ENCODE peak calls at places on chromosomes 2 and 18, in eight cellular contexts. W is NCI-H1436; C is fibroblast of the aortic adventitia; U is H9; P is NB4; V is tibial nerve; E is NAMALWA; M is stimulated activated naive CD4-positive, alpha-beta T cell. T is an unnamed sample.
A peak's percentile ranks its signal among the peaks of the same experiment; 100 is the strongest.

GRCh38 chr2:196481323-196481695 is 158.2 kb upstream of the CCDC150 start:
- DNase-seq in P (peak; percentile 24), W (no peak), V (no peak), C (peak; percentile 84), E (no peak), U (no peak), M (no peak), T (peak; percentile 58)

GRCh38 chr2:240871071-240871958 is 2.7 kb downstream of the AGXT start:
- DNase-seq in P (no peak), M (no peak), E (no peak), W (no peak), U (no peak), V (no peak), C (no peak), T (no peak)

GRCh38 chr2:187581125-187581896 is 27.1 kb upstream of the TFPI start:
- DNase-seq in W (peak; percentile 24), V (peak; percentile 51), P (peak; percentile 59), E (peak; percentile 77), C (peak; percentile 73), M (no peak), U (no peak), T (peak; percentile 38)

GRCh38 chr2:54371461-54372065 is 84.6 kb upstream of the SPTBN1 start:
- DNase-seq in U (no peak), E (no peak), M (no peak), C (no peak), W (no peak), P (no peak), V (no peak), T (no peak)

GRCh38 chr18:36583155-36583745 is 245.6 kb downstream of the TPGS2 start:
- DNase-seq in E (no peak), M (no peak), W (no peak), C (no peak), V (no peak), P (no peak), U (peak; percentile 86), T (no peak)

GRCh38 chr2:95077521-95077807 is 44.1 kb downstream of the MRPS5 start:
- DNase-seq in E (peak; percentile 13), M (no peak), W (no peak), V (no peak), P (peak; percentile 25), U (no peak), C (no peak), T (no peak)

GRCh38 chr2:96651793-96652192 is 9.2 kb downstream of the FER1L5 start:
- DNase-seq in W (no peak), M (no peak), C (no peak), E (no peak), U (no peak), V (no peak), P (no peak), T (no peak)

GRCh38 chr2:174048238-174048637 is 83.1 kb upstream of the SP3 start:
- DNase-seq in M (no peak), U (no peak), E (no peak), P (peak; percentile 37), V (no peak), C (no peak), W (no peak), T (no peak)

GRCh38 chr18:55322176-55322735 is 265.7 kb downstream of the TCF4 start:
- DNase-seq in M (no peak), C (peak; percentile 96), V (peak; percentile 87), P (peak; percentile 13), E (peak; percentile 96), W (peak; percentile 67), U (peak; percentile 76), T (peak; percentile 69)

GRCh38 chr2:230902180-230902899 is 22.7 kb downstream of the GPR55 start:
- DNase-seq in V (no peak), E (peak; percentile 81), M (peak; percentile 14), U (peak; percentile 85), P (peak; percentile 85), C (peak; percentile 74), W (peak; percentile 57), T (peak; percentile 21)

GRCh38 chr2:46557788-46558187 is 78.4 kb downstream of the TMEM247 start:
- DNase-seq in E (no peak), U (no peak), W (no peak), M (no peak), P (no peak), V (no peak), C (no peak), T (no peak)

GRCh38 chr2:75539955-75540716 is 20.6 kb downstream of the EVA1A start:
- DNase-seq in U (no peak), C (peak; percentile 79), W (no peak), M (no peak), P (no peak), E (no peak), V (no peak), T (no peak)

GRCh38 chr2:100789361-100789760 is 30.6 kb upstream of the NPAS2 start:
- DNase-seq in W (no peak), U (no peak), E (no peak), C (no peak), V (no peak), M (no peak), P (no peak), T (no peak)

GRCh38 chr2:160974803-160975202 is 185.4 kb upstream of the TANK start:
- DNase-seq in E (no peak), C (no peak), V (no peak), M (no peak), U (no peak), P (no peak), W (no peak), T (peak; percentile 94)

GRCh38 chr18:50469380-50469781 is 90.5 kb upstream of the MAPK4 start:
- DNase-seq in C (no peak), V (no peak), E (no peak), U (no peak), M (no peak), W (no peak), P (no peak), T (no peak)

GRCh38 chr2:53843595-53843994 is 16.2 kb downstream of the GPR75 start:
- DNase-seq in M (no peak), V (no peak), W (no peak), U (no peak), E (no peak), P (no peak), C (no peak), T (no peak)

GRCh38 chr18:66764225-66764624 is 160.3 kb upstream of the CDH19 start:
- DNase-seq in M (no peak), C (no peak), V (no peak), W (no peak), P (no peak), E (no peak), U (no peak), T (no peak)

GRCh38 chr2:239114119-239114581 is 266.3 kb downstream of the TWIST2 start:
- DNase-seq in V (no peak), P (peak; percentile 78), M (no peak), U (no peak), E (no peak), C (peak; percentile 56), W (no peak), T (peak; percentile 48)

GRCh38 chr2:23589739-23590138 is 204.8 kb downstream of the KLHL29 start:
- DNase-seq in E (no peak), V (no peak), W (no peak), P (no peak), U (no peak), M (no peak), C (no peak), T (no peak)

GRCh38 chr2:210007895-210008294 is 5.5 kb downstream of the RPE start:
- DNase-seq in W (no peak), U (no peak), E (no peak), C (no peak), M (no peak), V (peak; percentile 20), P (no peak), T (no peak)

GRCh38 chr18:43793910-43794309 is 516.6 kb upstream of the SYT4 start:
- DNase-seq in C (no peak), U (no peak), M (no peak), E (no peak), P (no peak), W (no peak), V (no peak), T (no peak)

GRCh38 chr2:218039171-218039570 is 29.9 kb upstream of the RUFY4 start:
- DNase-seq in C (no peak), P (no peak), M (no peak), U (no peak), V (no peak), W (no peak), E (no peak), T (peak; percentile 99)

GRCh38 chr2:240462704-240463273 is 27.3 kb downstream of the GPC1 start:
- DNase-seq in U (no peak), W (no peak), M (no peak), C (no peak), E (no peak), P (no peak), V (no peak), T (no peak)

GRCh38 chr2:167844714-167845530 is 402.5 kb downstream of the STK39 start:
- DNase-seq in M (no peak), C (no peak), U (peak; percentile 89), E (peak; percentile 61), P (peak; percentile 47), W (peak; percentile 77), V (no peak), T (no peak)

GRCh38 chr2:105373895-105374401 is 24.9 kb downstream of the FHL2 start:
- DNase-seq in E (no peak), V (no peak), U (no peak), P (no peak), W (no peak), M (no peak), C (no peak), T (peak; percentile 76)

GRCh38 chr2:37564356-37564755 is 107.1 kb downstream of the CDC42EP3 start:
- DNase-seq in U (no peak), C (no peak), E (no peak), P (no peak), M (no peak), W (no peak), V (no peak), T (no peak)

GRCh38 chr18:29693334-29693733 is 1349.2 kb downstream of the DSC3 start:
- DNase-seq in V (no peak), U (no peak), E (no peak), M (no peak), P (no peak), W (no peak), C (peak; percentile 2), T (no peak)

GRCh38 chr2:120231974-120232635 is 8.9 kb upstream of the TMEM185B start:
- DNase-seq in E (peak; percentile 69), C (peak; percentile 68), M (peak; percentile 40), P (no peak), V (no peak), U (peak; percentile 8), W (no peak), T (peak; percentile 39)

GRCh38 chr2:47249931-47250330 is 94.8 kb upstream of the STPG4 start:
- DNase-seq in U (no peak), P (no peak), W (no peak), E (no peak), M (no peak), V (no peak), C (no peak), T (no peak)

GRCh38 chr2:159797468-159798375 is at the start of gene CD302:
- DNase-seq in V (peak; percentile 56), W (peak; percentile 43), M (peak; percentile 20), P (peak; percentile 82), U (peak; percentile 48), C (peak; percentile 49), E (no peak), T (no peak)

GRCh38 chr2:54497738-54498680 is 41.9 kb downstream of the SPTBN1 start:
- DNase-seq in P (peak; percentile 40), W (no peak), C (peak; percentile 65), E (peak; percentile 9), V (no peak), M (no peak), U (peak; percentile 51), T (no peak)

GRCh38 chr18:23380817-23381216 is 72.3 kb upstream of the RIOK3 start:
- DNase-seq in V (no peak), M (no peak), P (no peak), W (no peak), U (no peak), C (peak; percentile 71), E (no peak), T (no peak)

GRCh38 chr2:40434638-40435296 is 17.1 kb downstream of the SLC8A1 start:
- DNase-seq in C (peak; percentile 98), E (no peak), M (no peak), U (no peak), V (no peak), P (no peak), W (no peak), T (peak; percentile 98)

GRCh38 chr18:24212939-24213338 is 74.1 kb downstream of the CABYR start:
- DNase-seq in P (no peak), E (no peak), M (no peak), C (peak; percentile 72), V (no peak), U (no peak), W (no peak), T (peak; percentile 99)

T was measured in foreskin keratinocyte.